ENCODE peak calls at places on chromosomes 13 and 19, in six cellular contexts. L is colonic mucosa, G is right atrium auricular region, C is AG09309, A is body of pancreas, R is H1. B is an unnamed sample.

GRCh38 chr19:57245066-57245465 is 4.6 kb downstream of the ZNF805 start:
- DNase-seq in A (no peak), G (no peak), R (no peak), L (no peak), C (no peak), B (no peak)

GRCh38 chr13:51605698-51606097 is 21.4 kb downstream of the WDFY2 start:
- DNase-seq in L (no peak), C (no peak), R (no peak), G (no peak), A (no peak), B (peak; percentile 39)

GRCh38 chr19:45657520-45658163 is 10.4 kb upstream of the GIPR start:
- DNase-seq in L (no peak), A (no peak), R (no peak), G (no peak), C (no peak), B (no peak)

GRCh38 chr19:54654447-54655321 is 8.1 kb upstream of the LILRB4 start:
- DNase-seq in R (no peak), C (no peak), L (no peak), A (no peak), G (no peak), B (no peak)

GRCh38 chr19:3607398-3608078 is 863 bp upstream of the TBXA2R start:
- DNase-seq in R (no peak), A (no peak), C (no peak), L (peak; percentile 36), G (no peak), B (peak; percentile 60)

GRCh38 chr19:681029-681626 is 4.9 kb downstream of the FSTL3 start:
- DNase-seq in R (no peak), A (peak; percentile 91), G (no peak), L (no peak), C (peak; percentile 40), B (no peak)

GRCh38 chr13:76632388-76633044 is 253.7 kb downstream of the KCTD12 start:
- DNase-seq in R (no peak), G (no peak), C (no peak), A (no peak), L (no peak), B (no peak)

GRCh38 chr13:27055501-27055900 is 116.1 kb downstream of the USP12 start:
- DNase-seq in G (no peak), R (no peak), C (no peak), L (no peak), A (no peak), B (no peak)

GRCh38 chr13:111512707-111513106 is 192.3 kb downstream of the TEX29 start:
- DNase-seq in L (no peak), R (no peak), A (no peak), C (no peak), G (peak; percentile 18), B (no peak)

GRCh38 chr13:99721606-99722384 is 220.5 kb downstream of the TM9SF2 start:
- DNase-seq in A (no peak), G (no peak), L (no peak), C (no peak), R (no peak), B (no peak)

GRCh38 chr13:60584976-60585375 is 188.0 kb downstream of the TDRD3 start:
- DNase-seq in L (no peak), G (no peak), C (no peak), R (no peak), A (no peak), B (peak; percentile 37)

GRCh38 chr13:30796132-30796832 is 60.9 kb downstream of the ALOX5AP start:
- DNase-seq in L (no peak), A (no peak), C (peak; percentile 48), R (no peak), G (no peak), B (peak; percentile 76)

GRCh38 chr13:105410602-105411001 is 1124.9 kb downstream of the EFNB2 start:
- DNase-seq in C (peak; percentile 8), G (no peak), R (peak; percentile 10), A (peak; percentile 76), L (peak; percentile 69), B (peak; percentile 1)

GRCh38 chr13:47680752-47681151 is 320.3 kb downstream of the SUCLA2 start:
- DNase-seq in A (no peak), G (no peak), C (no peak), L (no peak), R (no peak), B (peak; percentile 44)

GRCh38 chr19:31448221-31448657 is 99.0 kb upstream of the TSHZ3 start:
- DNase-seq in C (peak; percentile 31), A (peak; percentile 29), G (peak; percentile 83), R (no peak), L (peak; percentile 36), B (peak; percentile 79)

GRCh38 chr19:54469496-54469934 is 3.6 kb downstream of the CDC42EP5 start:
- DNase-seq in C (no peak), R (no peak), G (no peak), L (peak; percentile 78), A (peak; percentile 58), B (no peak)

GRCh38 chr13:114131581-114132418 is 623 bp downstream of the RASA3 start:
- DNase-seq in R (no peak), L (no peak), A (peak; percentile 34), C (no peak), G (peak; percentile 56), B (peak; percentile 35)

GRCh38 chr19:39828015-39828633 is 5.8 kb downstream of the DYRK1B start:
- DNase-seq in A (no peak), L (no peak), C (no peak), R (no peak), G (no peak), B (no peak)

GRCh38 chr19:35164418-35164817 is 9.9 kb downstream of the FXYD5 start:
- DNase-seq in R (no peak), L (no peak), G (no peak), C (no peak), A (no peak), B (no peak)

GRCh38 chr19:45852941-45853340 is 10.0 kb downstream of the SYMPK start:
- DNase-seq in L (no peak), R (no peak), G (no peak), A (no peak), C (no peak), B (no peak)

GRCh38 chr13:109698779-109699178 is 87.6 kb downstream of the IRS2 start:
- DNase-seq in L (no peak), R (no peak), C (peak; percentile 28), G (no peak), A (no peak), B (peak; percentile 46)

GRCh38 chr13:109700176-109700575 is 86.2 kb downstream of the IRS2 start:
- DNase-seq in A (no peak), C (no peak), G (peak; percentile 72), R (no peak), L (peak; percentile 96), B (peak; percentile 24)

GRCh38 chr13:109695402-109696190 is 90.8 kb downstream of the IRS2 start:
- DNase-seq in L (no peak), C (no peak), G (no peak), A (no peak), R (no peak), B (no peak)

GRCh38 chr13:109699628-109700071 is 86.7 kb downstream of the IRS2 start:
- DNase-seq in R (no peak), A (no peak), G (no peak), C (no peak), L (no peak), B (no peak)

DNA sequence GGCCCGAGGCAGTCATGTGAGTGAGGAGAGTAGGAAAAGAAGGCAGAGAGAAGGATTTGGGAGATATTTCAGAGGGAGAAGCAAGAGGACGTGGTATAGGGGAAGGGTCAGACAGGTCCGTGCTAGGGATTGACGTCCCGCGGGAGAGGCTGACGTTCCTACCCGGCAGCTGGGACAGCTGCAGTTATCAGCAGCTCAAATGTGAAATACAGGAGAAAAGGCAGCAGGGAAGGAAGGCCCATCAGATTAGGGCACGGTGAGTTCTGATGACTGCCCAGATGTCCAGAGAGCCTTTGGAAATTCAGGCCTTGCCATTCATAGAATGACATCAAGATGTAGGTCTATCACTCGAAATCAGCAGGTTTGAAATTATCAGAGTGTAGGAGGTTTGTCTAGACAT is 88.4 kb downstream of the IRS2 start:
- DNase-seq in L (no peak), C (no peak), G (no peak), A (no peak), R (no peak), B (no peak)
- H3K4me3 ChIP-seq in L (no peak overlapping the region), C (no peak overlapping the region), G (no peak overlapping the region), A (no peak overlapping the region), R (no peak overlapping the region), B (no peak overlapping the region)

GRCh38 chr19:18654469-18654868 is 17.6 kb downstream of the KLHL26 start:
- DNase-seq in L (no peak), G (no peak), A (no peak), R (no peak), C (no peak), B (no peak)
- TF ChIP-seq CTCF in L (no peak), G (no peak), A (no peak), R (no peak), C (no peak), B (no peak)

GRCh38 chr19:37220383-37220782 is 2.4 kb downstream of the ZNF383 start:
- DNase-seq in C (no peak), G (no peak), A (no peak), R (no peak), L (no peak), B (no peak)
- H3K4me3 ChIP-seq in C (no peak overlapping the region), G (no peak overlapping the region), A (no peak overlapping the region), R (no peak overlapping the region), L (no peak overlapping the region), B (no peak overlapping the region)

GRCh38 chr19:5141278-5141925 is 172.5 kb downstream of the KDM4B start:
- DNase-seq in R (no peak), L (no peak), C (no peak), A (no peak), G (no peak), B (no peak)

GRCh38 chr19:5137571-5138124 is 168.7 kb downstream of the KDM4B start:
- DNase-seq in L (no peak), A (peak; percentile 44), G (no peak), R (peak; percentile 66), C (no peak), B (no peak)

GRCh38 chr19:5137114-5137513 is 168.2 kb downstream of the KDM4B start:
- DNase-seq in C (no peak), R (no peak), G (no peak), A (no peak), L (no peak), B (no peak)

GRCh38 chr19:5136060-5136855 is 167.3 kb downstream of the KDM4B start:
- DNase-seq in A (no peak), G (no peak), C (no peak), L (no peak), R (no peak), B (no peak)

DNA sequence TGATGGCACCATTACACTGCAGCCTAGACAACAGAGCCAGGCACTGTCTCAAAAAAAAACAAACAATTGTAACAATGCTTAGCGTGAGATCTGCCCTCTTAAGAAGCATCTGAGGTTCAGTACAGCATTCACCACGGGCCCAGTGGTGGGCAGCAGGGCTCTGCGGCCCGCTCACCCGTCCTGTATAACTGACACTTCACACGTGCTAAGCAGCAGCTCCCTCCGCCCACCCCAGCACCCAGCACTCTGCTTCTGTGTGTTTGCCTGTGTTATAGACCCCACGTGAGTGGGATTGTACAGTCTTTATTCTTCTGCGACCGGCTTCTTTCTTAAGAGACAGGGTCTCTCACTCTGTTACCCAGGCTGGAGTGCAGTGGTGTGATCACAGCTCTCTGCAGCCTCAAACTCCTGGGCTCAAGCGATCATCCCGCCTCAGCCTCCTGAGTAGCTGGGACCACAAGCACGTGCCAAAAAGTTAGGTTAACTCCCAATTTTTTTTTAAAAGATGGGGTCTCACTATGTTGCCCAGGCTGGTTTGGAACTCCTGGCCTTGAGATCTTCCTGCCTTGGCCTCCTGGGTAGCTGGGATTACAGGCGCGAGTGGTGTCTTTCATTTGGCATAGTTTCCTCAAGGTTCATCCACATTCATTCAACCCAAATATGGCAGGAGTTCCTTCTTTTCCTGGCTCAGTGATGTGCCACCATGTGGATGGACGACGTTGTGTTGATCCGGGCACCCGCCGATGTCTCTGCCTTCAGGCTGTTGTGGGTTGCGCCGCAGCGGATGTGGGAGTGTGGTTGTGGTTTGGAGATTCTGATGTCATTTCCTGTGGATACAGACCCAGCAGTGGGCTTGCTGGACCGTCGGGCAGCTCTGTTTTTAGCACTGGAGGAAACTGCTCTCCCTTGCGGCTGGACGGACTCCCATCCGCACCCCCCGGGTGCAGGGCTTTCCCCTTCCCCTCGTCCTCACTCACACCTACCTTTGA is 170.0 kb downstream of the KDM4B start:
- DNase-seq in G (no peak), R (no peak), A (no peak), C (peak; percentile 38), L (peak; percentile 54), B (no peak)
- TF ChIP-seq CTCF in G (no peak), R (no peak), A (no peak), C (no peak), L (no peak), B (no peak)

B was measured in fibroblast of the aortic adventitia.